ENCODE peak calls at places on chromosomes 13 and 19, in nine cellular contexts. I is lower leg skin; L is WTC11; S is lower lobe of right lung; E is endothelial cell; G is lung; W is CD4-positive, alpha-beta T cell; V is thoracic aorta; K is foreskin fibroblast. T is an unnamed sample.

GRCh38 chr19:21022996-21023395 is 2.5 kb downstream of the ZNF430 start:
- DNase-seq in L (no peak), E (no peak), W (no peak), I (no peak), S (no peak), V (no peak), K (peak), G (no peak), T (no peak)

GRCh38 chr13:20689291-20689690 is 14.2 kb upstream of the IL17D start:
- DNase-seq in E (no peak), K (no peak), L (no peak), W (no peak), I (no peak), G (no peak), S (no peak), V (no peak), T (no peak)

GRCh38 chr13:82847595-82847994 is 1034.7 kb downstream of the SLITRK1 start:
- DNase-seq in G (no peak), S (no peak), W (no peak), I (no peak), V (no peak), E (no peak), L (no peak), K (no peak), T (no peak)

GRCh38 chr13:37495046-37495445 is 103.5 kb downstream of the POSTN start:
- DNase-seq in V (no peak), K (peak), I (no peak), G (no peak), S (no peak), L (no peak), E (no peak), W (no peak), T (no peak)

GRCh38 chr19:57800696-57801095 is 14.0 kb downstream of the ZNF552 start:
- DNase-seq in L (no peak), I (no peak), V (no peak), E (no peak), G (no peak), K (no peak), W (no peak), S (no peak), T (no peak)

GRCh38 chr19:54302252-54302651 is 10.7 kb downstream of the LILRA5 start:
- DNase-seq in I (no peak), V (no peak), L (no peak), K (no peak), S (no peak), E (no peak), G (no peak), W (no peak), T (no peak)

GRCh38 chr13:99119686-99120085 is 81.0 kb upstream of the UBAC2 start:
- DNase-seq in I (no peak), L (no peak), V (no peak), G (no peak), K (no peak), S (no peak), E (no peak), W (no peak), T (no peak)

GRCh38 chr13:112971288-112971643 is 2.3 kb downstream of the MCF2L start:
- DNase-seq in L (no peak), S (no peak), E (no peak), K (no peak), G (no peak), V (no peak), I (no peak), W (no peak), T (no peak)

GRCh38 chr19:33284756-33285155 is 17.6 kb downstream of the CEBPA start:
- DNase-seq in I (no peak), E (no peak), S (no peak), G (no peak), W (no peak), L (no peak), K (no peak), V (no peak), T (no peak)

GRCh38 chr19:17216058-17216670 is 1.0 kb downstream of the USE1 start:
- DNase-seq in V (no peak), I (no peak), L (no peak), K (no peak), W (no peak), G (no peak), S (no peak), E (no peak), T (no peak)

GRCh38 chr13:44759723-44760360 is 183.7 kb upstream of the TSC22D1 start:
- DNase-seq in S (peak), W (no peak), K (peak), L (no peak), E (no peak), I (no peak), V (no peak), G (no peak), T (no peak)

GRCh38 chr13:40206241-40207109 is 460.0 kb downstream of the FOXO1 start:
- DNase-seq in E (no peak), S (no peak), V (no peak), W (peak), K (peak), L (no peak), I (peak), G (no peak), T (no peak)

GRCh38 chr13:30373727-30374126 is 48.6 kb upstream of the UBE2L5 start:
- DNase-seq in W (peak), I (no peak), V (no peak), L (no peak), E (no peak), G (no peak), S (peak), K (no peak), T (no peak)

DNA sequence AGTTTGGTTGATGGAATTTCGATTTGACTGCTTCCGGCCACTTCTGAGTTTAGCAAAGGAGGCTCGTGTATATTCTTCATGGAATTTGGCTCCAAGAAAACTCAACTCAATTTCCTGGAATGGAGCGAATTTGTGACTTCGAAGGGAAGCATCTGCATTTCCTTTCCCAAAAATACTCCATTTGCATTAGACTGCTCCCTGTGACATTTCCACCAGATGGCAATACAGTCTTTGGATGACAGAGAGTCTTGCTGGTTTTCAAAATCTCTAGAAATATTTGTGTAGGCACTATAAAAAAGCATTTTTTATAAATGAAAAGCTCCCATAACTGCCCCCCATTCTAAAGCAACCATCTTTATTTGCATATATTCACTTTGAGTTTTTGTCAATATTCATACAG is 4.1 kb downstream of the C1QTNF9 start:
- DNase-seq in L (no peak), I (no peak), S (no peak), E (no peak), V (no peak), K (peak), W (no peak), G (no peak), T (no peak)
- TF ChIP-seq CTCF in L (no peak), I (no peak), S (peak), E (no peak), V (no peak), K (peak), W (no peak), G (no peak), T (peak)

DNA sequence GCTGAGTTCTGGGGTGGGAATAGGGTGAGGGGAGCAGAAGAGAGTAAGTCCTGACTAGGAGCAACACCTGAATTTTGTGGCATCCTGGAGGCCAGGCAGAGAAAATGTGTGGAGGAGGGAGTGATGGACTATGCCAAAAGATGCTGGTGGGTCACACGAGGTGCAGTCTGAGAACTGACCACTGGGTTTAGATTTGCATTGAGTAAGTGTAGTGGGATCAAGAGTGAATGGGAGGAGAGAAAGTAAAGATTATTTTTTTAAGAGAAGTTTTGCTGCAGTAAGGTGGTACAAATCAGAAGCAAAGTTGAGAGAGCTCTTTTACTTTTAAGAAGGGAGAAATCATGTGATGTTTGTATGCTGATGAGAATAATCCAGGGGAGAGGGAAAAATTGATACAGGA is 405.1 kb downstream of the DLEU7 start:
- DNase-seq in V (no peak), S (no peak), I (no peak), L (no peak), W (no peak), E (no peak), G (no peak), K (no peak), T (no peak)
- TF ChIP-seq CTCF in V (no peak), S (no peak), I (no peak), L (no peak), W (no peak), E (no peak), G (no peak), K (no peak), T (no peak)

DNA sequence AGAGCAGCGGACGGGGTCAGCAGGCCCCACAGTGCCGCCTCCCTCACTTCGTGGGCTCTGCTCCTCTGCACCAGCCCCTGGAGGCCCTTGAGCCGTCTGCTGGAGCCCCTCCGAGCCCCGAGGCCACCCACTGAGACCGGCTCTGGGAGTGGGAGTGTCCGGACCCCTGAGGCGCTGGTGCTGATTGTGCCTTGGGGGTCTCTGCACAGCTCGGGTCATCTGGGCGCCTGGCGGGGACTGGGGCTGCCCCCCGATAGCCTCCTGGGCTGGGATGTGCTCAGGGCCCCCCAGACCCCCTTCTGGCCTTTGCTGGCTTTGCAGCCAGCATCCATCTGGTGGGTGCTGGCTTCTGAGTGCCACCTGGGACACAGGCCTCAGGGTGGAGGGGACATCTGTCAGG is 15.4 kb downstream of the CBARP start:
- DNase-seq in I (no peak), W (no peak), S (no peak), V (no peak), L (no peak), E (no peak), K (no peak), G (no peak), T (no peak)
- TF ChIP-seq CTCF in I (no peak), W (no peak), S (no peak), V (no peak), L (peak), E (no peak), K (no peak), G (no peak), T (no peak)

DNA sequence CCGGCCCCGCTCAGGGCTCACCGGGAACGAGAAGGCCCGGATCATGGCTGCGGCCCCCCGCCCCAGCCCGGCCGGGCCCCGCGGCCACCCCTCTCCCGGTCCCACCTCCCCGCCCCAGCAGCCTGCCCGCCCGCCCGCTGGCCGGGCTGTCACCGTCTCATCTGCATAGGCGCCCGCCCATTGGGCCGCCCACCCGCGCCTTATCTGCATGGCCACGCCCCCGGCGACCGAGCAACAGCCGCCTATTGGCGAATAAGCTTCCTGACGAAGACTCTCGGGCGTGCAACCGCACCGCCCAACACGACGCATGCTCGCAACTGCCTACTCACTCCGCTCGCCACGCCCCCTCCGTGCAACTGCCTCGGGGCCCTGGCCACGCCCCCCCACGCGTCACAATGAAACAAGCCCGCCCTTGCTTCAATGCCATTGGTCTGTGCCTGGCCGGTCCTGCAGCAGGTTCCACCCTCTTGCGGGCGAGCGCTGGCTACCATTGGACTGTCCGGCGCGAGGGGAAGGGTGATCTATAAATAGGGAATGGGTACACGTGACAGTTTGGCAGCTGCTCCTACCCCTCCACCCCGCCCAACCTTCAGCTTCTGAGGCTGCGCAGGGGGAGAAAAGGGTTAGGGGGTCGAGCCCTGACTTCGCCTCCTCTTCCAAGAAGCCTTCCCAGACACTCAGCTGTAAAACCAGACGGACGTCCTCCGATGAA is at the start of gene DACT3:
- DNase-seq in G (peak), W (peak), L (peak), K (peak), V (peak), I (peak), S (peak), E (peak), T (peak)
- TF ChIP-seq CTCF in G (no peak), W (no peak), L (no peak), K (no peak), V (no peak), I (no peak), S (peak), E (no peak), T (no peak)

DNA sequence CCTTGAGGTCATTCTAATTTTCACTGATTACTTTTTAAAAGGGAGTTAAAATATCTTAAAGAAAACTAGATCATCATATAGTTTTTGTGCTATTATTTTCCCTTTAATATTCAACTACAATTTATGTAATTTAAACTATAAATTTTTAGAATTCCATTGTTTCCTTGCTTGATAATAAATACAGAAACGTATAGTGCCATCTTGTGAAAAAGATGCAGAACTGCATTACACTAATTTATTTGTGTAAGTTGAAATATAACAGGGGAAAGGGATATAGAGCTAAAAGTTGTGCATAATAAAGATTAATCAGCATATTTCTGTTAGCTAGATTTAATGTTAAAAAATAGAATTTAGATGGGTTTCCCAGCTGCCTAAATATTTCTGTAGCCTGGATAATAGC is 61.5 kb upstream of the TDRD3 start:
- DNase-seq in W (no peak), E (no peak), G (no peak), S (no peak), K (peak), V (no peak), L (no peak), I (no peak), T (no peak)
- TF ChIP-seq CTCF in W (peak), E (peak), G (peak), S (peak), K (peak), V (peak), L (peak), I (no peak), T (peak)

GRCh38 chr13:90498096-90498495 is 849.4 kb upstream of the MIR17HG start:
- DNase-seq in V (no peak), E (no peak), W (no peak), I (no peak), S (no peak), G (no peak), L (no peak), K (no peak), T (no peak)

GRCh38 chr13:90502762-90503161 is 844.7 kb upstream of the MIR17HG start:
- DNase-seq in V (no peak), I (no peak), K (no peak), S (no peak), L (no peak), E (no peak), G (no peak), W (no peak), T (no peak)

GRCh38 chr13:90502143-90502542 is 845.3 kb upstream of the MIR17HG start:
- DNase-seq in V (no peak), K (no peak), W (no peak), L (no peak), G (no peak), I (no peak), E (no peak), S (no peak), T (no peak)

GRCh38 chr13:90498816-90499215 is 848.7 kb upstream of the MIR17HG start:
- DNase-seq in L (no peak), K (no peak), S (no peak), I (no peak), W (no peak), G (no peak), E (no peak), V (no peak), T (no peak)

GRCh38 chr13:90500569-90500968 is 846.9 kb upstream of the MIR17HG start:
- DNase-seq in S (no peak), L (no peak), K (no peak), V (no peak), W (no peak), E (no peak), I (no peak), G (no peak), T (no peak)
- TF ChIP-seq CTCF in S (no peak), L (no peak), K (no peak), V (no peak), W (no peak), E (no peak), I (no peak), G (no peak), T (no peak)

DNA sequence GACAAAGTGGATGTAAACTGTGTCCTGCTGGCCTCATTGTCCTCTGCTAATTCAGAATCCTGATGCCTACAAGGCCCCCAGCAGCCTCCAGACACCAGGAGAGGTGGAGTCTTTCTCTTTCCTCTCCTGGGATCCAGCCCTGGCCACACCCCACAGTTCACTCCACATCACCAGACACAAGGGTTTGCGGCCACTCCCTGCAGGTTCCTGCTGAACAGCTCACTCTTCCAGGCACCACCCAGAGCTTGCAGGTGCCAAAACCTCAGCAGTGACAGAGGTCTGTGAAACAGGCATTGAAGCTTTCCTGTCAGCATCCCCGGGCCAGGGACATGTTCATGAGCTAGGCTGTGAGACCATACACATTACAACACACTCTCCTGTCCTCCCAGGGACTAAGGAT is 11.3 kb upstream of the ATP12A start:
- DNase-seq in L (no peak), S (no peak), G (peak), K (no peak), W (no peak), E (no peak), V (no peak), I (no peak), T (peak)
- TF ChIP-seq CTCF in L (no peak), S (no peak), G (no peak), K (no peak), W (no peak), E (no peak), V (no peak), I (no peak), T (no peak)

DNA sequence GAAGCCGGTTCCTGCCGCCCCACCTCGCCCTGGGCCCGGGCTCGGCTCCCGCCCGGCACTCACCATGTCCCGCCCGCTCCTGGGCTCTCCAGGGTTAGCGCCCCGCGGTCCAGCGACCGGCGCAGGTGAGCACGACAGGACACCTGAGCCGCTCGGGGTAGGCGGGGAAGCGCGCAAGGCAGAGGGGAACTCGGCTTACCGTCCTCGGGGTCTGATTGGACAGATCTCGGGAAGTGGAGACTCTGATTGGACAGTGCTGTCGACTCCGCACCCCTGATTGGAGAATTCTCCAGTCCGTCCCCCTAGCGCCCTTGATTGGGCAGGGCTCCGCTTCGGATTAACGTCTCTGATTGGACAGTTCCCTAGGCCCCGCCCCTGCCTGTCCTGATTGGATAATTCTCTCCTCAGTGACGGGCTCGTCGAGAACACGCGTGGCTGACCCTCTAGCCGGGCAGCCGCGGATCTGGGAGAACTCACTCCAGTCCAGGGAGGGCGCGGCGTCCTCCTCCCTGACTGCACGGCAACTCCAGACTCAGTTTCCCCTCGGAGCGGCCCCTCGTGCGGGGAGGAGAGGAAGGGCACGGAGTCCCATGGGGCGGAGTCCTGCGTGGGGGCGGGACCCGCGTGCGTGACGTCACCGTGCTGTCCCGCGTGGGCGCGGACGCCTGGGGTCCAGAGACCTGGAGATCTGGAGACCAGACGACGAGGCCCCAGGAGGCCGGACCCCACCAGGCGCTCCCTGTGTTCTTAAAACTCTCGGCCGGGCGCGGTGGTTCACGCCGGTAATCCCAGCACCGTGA is at the start of gene ZNF77:
- DNase-seq in V (peak), I (peak), S (peak), L (peak), W (peak), K (peak), E (peak), G (peak), T (peak)
- TF ChIP-seq CTCF in V (no peak), I (no peak), S (no peak), L (no peak), W (no peak), K (no peak), E (no peak), G (no peak), T (no peak)

T was measured in colonic mucosa.